ENCODE peak calls at places on chromosomes 12 and 14, in four cellular contexts. R is K562, Q is HCT116, J is H1. B is an unnamed sample.

GRCh38 chr12:65826513-65827171 is 2.4 kb downstream of the HMGA2 start:
- DNase-seq in R (no peak), Q (no peak), J (no peak), B (peak; percentile 74)

GRCh38 chr12:9118161-9118560 is 2.4 kb upstream of the A2M start:
- DNase-seq in R (no peak), Q (no peak), J (no peak), B (peak; percentile 16)

GRCh38 chr14:100066984-100067383 is 1.8 kb downstream of the EVL start:
- DNase-seq in R (no peak), Q (no peak), J (no peak), B (no peak)

GRCh38 chr14:100825691-100826331 is at the start of gene MEG3:
- DNase-seq in R (no peak), Q (no peak), J (no peak), B (peak; percentile 80)

GRCh38 chr12:2640709-2641108 is 154.1 kb upstream of the FKBP4 start:
- DNase-seq in R (no peak), Q (peak; percentile 81), J (no peak), B (peak; percentile 93)

GRCh38 chr14:76917759-76918175 is 91.6 kb downstream of the LRRC74A start:
- DNase-seq in R (no peak), Q (no peak), J (no peak), B (no peak)

GRCh38 chr12:64273527-64274403 is 51.7 kb upstream of the KICS2 start:
- DNase-seq in R (peak; percentile 11), Q (peak; percentile 53), J (peak; percentile 71), B (peak; percentile 9)

GRCh38 chr14:70887207-70888150 is 19.8 kb upstream of the PCNX1 start:
- DNase-seq in R (no peak), Q (no peak), J (no peak), B (no peak)

GRCh38 chr12:79601908-79602307 is 88.9 kb downstream of the PAWR start:
- DNase-seq in R (no peak), Q (no peak), J (no peak), B (no peak)

GRCh38 chr12:47272412-47273190 is 192.8 kb upstream of the AMIGO2 start:
- DNase-seq in R (no peak), Q (no peak), J (no peak), B (no peak)

GRCh38 chr14:53510281-53510912 is 357.3 kb upstream of the DDHD1 start:
- DNase-seq in R (no peak), Q (no peak), J (no peak), B (no peak)

GRCh38 chr14:53515264-53515663 is 362.1 kb upstream of the DDHD1 start:
- DNase-seq in R (no peak), Q (no peak), J (no peak), B (no peak)

GRCh38 chr14:53509227-53509822 is 356.2 kb upstream of the DDHD1 start:
- DNase-seq in R (no peak), Q (no peak), J (no peak), B (no peak)

DNA sequence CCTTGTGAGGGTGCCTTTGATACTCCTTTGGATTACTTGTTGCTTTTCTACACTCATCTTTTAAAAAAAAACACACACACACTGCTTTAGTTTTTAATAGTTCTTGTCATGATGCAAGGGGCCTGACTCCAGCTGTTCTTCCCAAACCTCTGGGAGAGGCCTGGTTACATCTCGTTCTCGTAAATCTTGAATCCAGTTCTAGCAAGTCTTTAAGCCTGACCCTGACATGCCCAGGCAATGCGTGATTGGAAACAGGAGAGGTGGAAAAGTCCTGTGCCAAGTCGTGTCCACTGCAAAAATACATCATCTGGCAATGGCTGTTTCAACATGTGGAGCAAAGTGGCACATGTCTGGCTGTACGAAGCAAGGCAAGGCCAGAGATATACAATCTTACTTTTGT is 356.7 kb upstream of the DDHD1 start:
- DNase-seq in R (no peak), Q (no peak), J (no peak), B (no peak)
- TF ChIP-seq POLR2AphosphoS5 in R (no peak), Q (no peak), J (no peak), B (no peak)

DNA sequence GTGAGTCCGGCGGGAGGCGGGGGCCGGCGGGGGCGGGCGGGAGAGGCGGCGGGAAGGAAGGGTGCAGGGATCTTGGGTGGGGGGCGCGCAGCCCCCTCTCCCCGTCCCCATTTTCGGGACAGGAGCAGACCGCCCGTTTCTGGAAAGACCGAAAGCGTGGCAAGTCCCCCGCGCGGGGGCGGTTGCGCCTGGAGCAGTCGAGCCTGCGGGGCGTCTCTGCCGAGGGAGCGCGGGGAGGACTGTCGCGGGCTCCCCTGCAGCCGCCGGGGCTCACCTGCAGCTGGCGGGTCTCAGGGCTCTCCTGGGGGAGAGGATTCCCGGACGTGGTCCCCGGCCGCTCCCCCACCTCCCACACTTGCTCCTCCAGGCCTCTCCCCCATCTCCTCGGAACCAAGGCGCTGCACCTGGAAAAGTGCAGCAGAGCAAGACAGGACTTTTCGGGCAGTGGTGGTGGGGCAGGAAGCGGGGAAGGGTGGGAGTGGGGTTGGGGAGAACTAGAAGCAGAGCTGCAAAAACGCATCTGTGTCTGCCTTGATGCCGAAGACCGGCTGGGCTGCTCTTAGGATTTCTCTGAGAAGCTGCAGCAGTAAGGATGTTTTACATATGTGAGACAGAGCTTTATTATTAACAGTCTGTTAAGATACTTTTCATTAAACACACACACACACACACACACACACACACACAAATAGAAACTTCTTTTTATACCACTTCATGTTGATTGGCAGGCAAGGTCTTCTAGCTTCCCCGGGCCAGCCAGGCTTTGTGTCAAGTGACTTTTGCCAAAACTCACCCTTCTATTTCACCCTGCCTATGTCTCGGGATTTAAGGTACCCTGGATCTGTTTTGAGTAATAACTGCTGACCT is 680 bp downstream of the C12orf75 start:
- DNase-seq in R (peak; percentile 19), Q (no peak), J (no peak), B (no peak)
- TF ChIP-seq MAX in R (no peak), Q (no peak), J (no peak), B (no peak)

GRCh38 chr14:39342768-39343167 is 89.5 kb downstream of the FBXO33 start:
- DNase-seq in R (no peak), Q (no peak), J (no peak), B (no peak)

DNA sequence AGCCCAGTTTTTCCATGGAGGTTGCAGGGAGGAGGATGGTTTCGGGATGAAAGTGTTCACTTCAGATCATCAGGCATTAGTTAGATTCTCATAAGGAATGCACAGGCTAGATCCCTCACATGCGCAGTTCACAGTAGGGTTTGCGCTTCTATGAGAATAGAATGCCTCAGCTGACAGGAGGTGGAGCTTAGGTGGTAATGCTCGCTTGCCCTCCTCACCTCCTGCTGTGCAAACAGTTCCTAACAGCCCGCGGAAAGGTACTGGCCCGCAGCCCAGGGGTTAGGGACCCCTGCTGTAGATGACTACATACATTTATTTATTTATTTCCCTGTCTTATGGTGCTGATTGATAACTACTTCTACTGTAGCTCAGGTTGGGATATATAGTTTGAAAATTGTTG is 93.2 kb downstream of the FBXO33 start:
- DNase-seq in R (peak; percentile 12), Q (no peak), J (peak; percentile 50), B (no peak)
- TF ChIP-seq POLR2AphosphoS5 in R (no peak), Q (no peak), J (peak; percentile 63), B (no peak)

DNA sequence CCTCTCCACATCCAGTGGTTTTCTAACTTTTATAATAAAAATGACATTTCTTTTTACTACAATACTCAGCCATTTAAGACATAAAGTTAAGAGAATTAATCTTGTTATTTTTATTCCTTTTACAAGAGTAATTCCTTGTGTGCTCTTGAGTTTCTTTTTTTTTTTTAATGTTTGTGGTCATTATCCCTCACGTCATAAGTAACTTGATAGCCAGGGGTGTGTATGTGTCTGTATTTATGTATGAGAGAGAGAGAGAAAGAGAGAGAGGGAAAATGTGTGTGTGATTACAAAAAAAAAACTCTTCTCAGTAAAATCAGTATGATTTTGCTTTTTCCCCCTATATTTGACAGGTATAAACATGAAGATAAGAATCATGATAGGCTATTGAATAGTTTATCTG is 35.1 kb downstream of the RERGL start:
- DNase-seq in R (no peak), Q (no peak), J (no peak), B (no peak)
- TF ChIP-seq MAX in R (no peak), Q (no peak), J (no peak), B (no peak)

DNA sequence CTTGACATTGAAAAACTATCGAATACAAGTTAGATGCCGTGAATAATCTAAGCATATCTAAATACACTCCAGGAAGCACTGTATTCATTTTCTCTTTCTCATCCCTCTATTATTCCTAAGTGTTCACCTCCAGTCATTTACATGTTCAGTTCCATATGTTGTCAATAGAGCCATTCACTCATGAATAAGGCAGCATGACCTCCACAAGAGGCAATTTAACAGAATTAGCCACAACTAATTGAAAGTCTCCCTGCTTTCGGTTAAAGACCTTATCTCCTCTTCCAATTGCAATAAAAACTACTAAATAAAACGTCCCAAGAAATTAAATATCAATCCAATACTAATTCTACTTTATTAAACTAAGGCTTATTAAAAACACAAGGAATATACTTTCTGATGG is 1.8 kb downstream of the LRIG3 start:
- DNase-seq in R (no peak), Q (no peak), J (no peak), B (peak; percentile 60)
- TF ChIP-seq POLR2AphosphoS5 in R (no peak), Q (no peak), J (no peak), B (no peak)